ENCODE peak calls at places on chromosome 4, in six cellular contexts. J is stromal cell of bone marrow, S is nephron progenitor cell, B is AG08396, R is astrocyte of the spinal cord, U is MG63. F is an unnamed sample.

GRCh38 chr4:142583708-142584107 is 262.4 kb downstream of the INPP4B start:
- DNase-seq in S (no peak), R (no peak), J (no peak), B (no peak), U (no peak), F (no peak)

GRCh38 chr4:3877236-3877635 is 111.1 kb downstream of the ADRA2C start:
- DNase-seq in J (no peak), S (no peak), B (no peak), R (no peak), U (no peak), F (no peak)

GRCh38 chr4:61805979-61806378 is 605.9 kb downstream of the ADGRL3 start:
- DNase-seq in S (no peak), B (no peak), J (no peak), U (no peak), R (peak), F (no peak)

GRCh38 chr4:33126002-33126401 is 2405.8 kb downstream of the PCDH7 start:
- DNase-seq in U (no peak), R (no peak), B (no peak), J (no peak), S (no peak), F (no peak)

GRCh38 chr4:82721819-82722423 is 76.7 kb downstream of the SCD5 start:
- DNase-seq in R (no peak), B (no peak), S (peak), U (no peak), J (no peak), F (no peak)

GRCh38 chr4:94447754-94448411 is 3.9 kb upstream of the PDLIM5 start:
- DNase-seq in U (no peak), R (no peak), S (no peak), B (no peak), J (no peak), F (no peak)

GRCh38 chr4:152970102-152970820 is 34.1 kb downstream of the FHDC1 start:
- DNase-seq in J (no peak), S (no peak), B (no peak), U (no peak), R (peak), F (no peak)

GRCh38 chr4:78592104-78592783 is 40.7 kb downstream of the ANXA3 start:
- DNase-seq in B (no peak), S (no peak), R (no peak), U (no peak), J (no peak), F (no peak)

GRCh38 chr4:169243808-169244207 is 26.9 kb downstream of the SH3RF1 start:
- DNase-seq in B (no peak), U (no peak), S (no peak), J (peak), R (peak), F (no peak)

GRCh38 chr4:185142911-185143595 is at the start of gene SLC25A4:
- DNase-seq in B (peak), R (peak), S (peak), J (peak), U (peak), F (peak)

GRCh38 chr4:20428410-20429160 is 176.9 kb downstream of the SLIT2 start:
- DNase-seq in U (no peak), B (peak), S (no peak), J (no peak), R (peak), F (no peak)

GRCh38 chr4:15365641-15366040 is 62.2 kb upstream of the C1QTNF7 start:
- DNase-seq in R (no peak), J (no peak), B (no peak), S (no peak), U (no peak), F (no peak)

GRCh38 chr4:83075696-83076095 is 38.8 kb downstream of the PLAC8 start:
- DNase-seq in J (peak), R (peak), B (peak), U (no peak), S (no peak), F (no peak)

GRCh38 chr4:8297691-8298485 is 28.3 kb downstream of the HTRA3 start:
- DNase-seq in S (no peak), U (no peak), J (no peak), R (no peak), B (no peak), F (no peak)

GRCh38 chr4:176794651-176795050 is 1.9 kb upstream of the VEGFC start:
- DNase-seq in B (no peak), J (no peak), S (no peak), U (no peak), R (no peak), F (no peak)

GRCh38 chr4:164304240-164304639 is 449.7 kb upstream of the SMIM31 start:
- DNase-seq in B (no peak), S (no peak), R (no peak), U (no peak), J (no peak), F (no peak)

GRCh38 chr4:153651041-153651960 is 32.8 kb upstream of the TLR2 start:
- DNase-seq in S (no peak), R (peak), B (no peak), U (no peak), J (no peak), F (no peak)

GRCh38 chr4:120918788-120919187 is 3.7 kb downstream of the PRDM5 start:
- DNase-seq in U (peak), J (peak), B (no peak), S (no peak), R (peak), F (no peak)

GRCh38 chr4:166324321-166324720 is 451.3 kb downstream of the TLL1 start:
- DNase-seq in J (peak), B (no peak), S (peak), U (no peak), R (peak), F (peak)

F was measured in H9.